ENCODE peak calls at places on chromosomes 4 and X, in ten cellular contexts. Q is stomach, L is HCT116, R is SK-N-MC, J is suprapubic skin, E is vagina, C is SK-N-SH, B is transverse colon, M is GM23338, Z is endothelial cell of umbilical vein. H is an unnamed sample.

GRCh38 chrX:130393451-130394074 is 8.1 kb upstream of the GPR119 start:
- DNase-seq in Q (peak; percentile 56), L (peak; percentile 18), R (peak; percentile 8), J (no peak), E (no peak), C (peak; percentile 64), B (peak; percentile 16), M (peak; percentile 67), Z (peak; percentile 50), H (no peak)

GRCh38 chr4:25057299-25057698 is 26.6 kb upstream of the LGI2 start:
- DNase-seq in Q (no peak), L (no peak), R (no peak), J (no peak), E (no peak), C (no peak), B (no peak), M (no peak), Z (no peak), H (no peak)

GRCh38 chr4:189988892-189989431 is 38.1 kb downstream of the FRG2 start:
- DNase-seq in Q (no peak), L (no peak), R (no peak), J (no peak), E (no peak), C (no peak), B (no peak), M (no peak), Z (no peak), H (no peak)

GRCh38 chr4:5420266-5420665 is 288.1 kb downstream of the EVC2 start:
- DNase-seq in Q (no peak), L (no peak), R (no peak), J (no peak), E (peak; percentile 84), C (no peak), B (no peak), M (no peak), Z (no peak), H (no peak)

GRCh38 chr4:80036949-80037348 is 36.1 kb downstream of the ANTXR2 start:
- DNase-seq in Q (no peak), L (no peak), R (peak; percentile 57), J (no peak), E (no peak), C (no peak), B (no peak), M (no peak), Z (peak; percentile 64), H (no peak)

GRCh38 chr4:6121941-6122340 is 78.4 kb downstream of the JAKMIP1 start:
- DNase-seq in Q (peak; percentile 11), L (no peak), R (no peak), J (peak; percentile 55), E (no peak), C (no peak), B (no peak), M (no peak), Z (no peak), H (no peak)

GRCh38 chr4:115145393-115146160 is 32.2 kb upstream of the NDST4 start:
- DNase-seq in Q (peak; percentile 33), L (no peak), R (no peak), J (no peak), E (no peak), C (no peak), B (peak; percentile 22), M (no peak), Z (no peak), H (no peak)

GRCh38 chrX:68203656-68204055 is 229.6 kb downstream of the OPHN1 start:
- DNase-seq in Q (no peak), L (no peak), R (no peak), J (no peak), E (no peak), C (no peak), B (no peak), M (no peak), Z (no peak), H (no peak)

GRCh38 chr4:41745292-41746024 is 3.1 kb downstream of the PHOX2B start:
- DNase-seq in Q (no peak), L (no peak), R (no peak), J (no peak), E (no peak), C (peak; percentile 56), B (no peak), M (peak; percentile 66), Z (no peak), H (peak; percentile 77)

GRCh38 chr4:128393111-128393704 is 105.6 kb upstream of the PGRMC2 start:
- DNase-seq in Q (no peak), L (no peak), R (peak; percentile 40), J (no peak), E (no peak), C (peak; percentile 11), B (no peak), M (no peak), Z (peak; percentile 5), H (no peak)

GRCh38 chr4:156238171-156238570 is 284.5 kb upstream of the CTSO start:
- DNase-seq in Q (no peak), L (no peak), R (no peak), J (no peak), E (no peak), C (no peak), B (no peak), M (no peak), Z (no peak), H (no peak)

DNA sequence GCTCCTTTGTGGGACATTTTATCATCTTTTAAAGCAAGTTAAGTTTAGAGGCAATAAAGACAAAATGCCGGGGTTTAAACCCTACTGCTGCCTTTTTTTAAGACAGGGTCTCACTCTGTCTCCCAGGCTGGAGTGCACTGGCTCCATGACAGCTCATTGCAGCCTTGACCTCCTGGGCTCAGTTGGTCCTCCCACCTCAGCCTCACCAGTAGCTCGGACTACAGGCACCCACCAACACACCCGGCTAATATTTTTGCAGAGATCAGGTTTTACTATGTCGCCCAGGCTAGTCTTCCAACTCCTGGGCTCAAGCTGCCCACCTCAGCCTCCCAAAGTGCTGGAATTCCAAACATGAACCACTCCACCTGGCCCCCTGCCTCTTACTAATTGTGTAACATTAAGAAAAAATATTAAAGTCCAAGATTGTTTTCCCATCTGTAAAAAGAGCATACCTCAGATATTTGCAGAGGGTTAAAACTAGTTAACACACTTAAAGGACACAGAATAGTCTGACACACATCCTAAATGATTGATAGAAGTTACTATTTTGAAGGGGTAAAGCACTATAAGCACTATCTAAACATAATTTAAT is 9.8 kb downstream of the HNRNPD start:
- DNase-seq in Q (no peak), L (no peak), R (no peak), J (no peak), E (no peak), C (no peak), B (no peak), M (no peak), Z (no peak), H (no peak)
- H3K4me3 ChIP-seq in Q (no peak overlapping the region), L (no peak overlapping the region), R (no peak overlapping the region), J (no peak overlapping the region), E (no peak overlapping the region), C (no peak overlapping the region), B (no peak overlapping the region), M (no peak overlapping the region), Z (no peak overlapping the region), H (no peak overlapping the region)

GRCh38 chrX:138519296-138519695 is 192.2 kb downstream of the FGF13 start:
- DNase-seq in Q (no peak), L (no peak), R (no peak), J (no peak), E (no peak), C (no peak), B (no peak), M (peak; percentile 12), Z (no peak), H (no peak)
- TF ChIP-seq POLR2AphosphoS5 in Q (no peak), L (no peak), R (no peak), J (no peak), E (no peak), C (no peak), B (no peak), M (no peak), Z (no peak), H (no peak)

DNA sequence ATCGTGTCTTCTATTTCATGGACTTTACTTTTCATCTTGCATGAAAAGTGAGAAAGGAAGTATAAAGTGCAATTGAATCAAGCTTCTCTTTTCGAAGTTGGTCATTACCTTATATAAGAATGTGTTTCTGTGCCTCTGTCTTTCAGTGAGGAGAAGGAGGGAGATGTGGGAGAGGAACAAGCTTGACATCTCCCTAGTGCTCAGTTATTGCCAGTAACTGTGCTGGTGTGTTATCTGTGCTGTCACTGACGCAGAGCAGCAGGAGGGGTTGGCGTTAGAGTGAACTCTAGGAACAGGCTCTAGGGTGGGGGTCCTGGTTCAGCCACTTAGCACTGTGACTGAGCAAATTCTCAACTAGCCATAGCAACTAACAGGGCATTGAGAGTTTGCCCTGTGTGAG is 34.0 kb upstream of the TBC1D9 start:
- DNase-seq in Q (no peak), L (no peak), R (no peak), J (no peak), E (no peak), C (no peak), B (no peak), M (no peak), Z (no peak), H (no peak)
- H3K27ac ChIP-seq in Q (no peak overlapping the region), L (no peak overlapping the region), R (no peak overlapping the region), J (peak overlapping the region; percentile 45), E (no peak overlapping the region), C (no peak overlapping the region), B (peak overlapping the region; percentile 48), M (no peak overlapping the region), Z (no peak overlapping the region), H (peak overlapping the region; percentile 71)

DNA sequence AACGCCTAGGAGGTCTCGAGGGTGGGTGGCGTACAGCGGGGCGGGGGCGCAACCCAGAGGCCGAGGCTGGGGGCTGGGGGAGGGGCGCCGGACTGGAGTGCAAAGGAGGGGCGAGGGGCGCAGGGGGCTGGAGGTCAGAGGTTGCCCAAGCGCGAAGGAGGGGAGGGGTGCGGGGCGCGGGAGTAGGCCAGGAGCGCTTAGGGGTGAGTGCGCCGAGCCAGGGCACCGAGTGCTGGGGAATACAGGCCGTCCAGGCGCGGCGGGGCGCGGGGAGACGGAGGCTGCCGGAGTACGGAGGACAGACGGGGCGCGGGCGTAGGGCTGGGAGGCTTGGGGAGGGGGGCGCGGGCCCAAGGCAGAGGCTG is 318 bp downstream of the GYG2 start:
- DNase-seq in Q (no peak), L (no peak), R (no peak), J (no peak), E (no peak), C (peak; percentile 60), B (peak; percentile 12), M (peak; percentile 74), Z (no peak), H (peak; percentile 73)
- H3K4me3 ChIP-seq in Q (peak overlapping the region; percentile 66), L (no peak overlapping the region), R (peak overlapping the region; percentile 75), J (peak overlapping the region; percentile 46), E (peak overlapping the region; percentile 44), C (peak overlapping the region; percentile 39), B (peak overlapping the region; percentile 28), M (peak overlapping the region; percentile 57), Z (no peak overlapping the region), H (no peak overlapping the region)

GRCh38 chrX:54045563-54046228 is 1.4 kb upstream of the PHF8 start:
- DNase-seq in Q (no peak), L (no peak), R (no peak), J (no peak), E (no peak), C (no peak), B (no peak), M (no peak), Z (no peak), H (no peak)
- TF ChIP-seq POLR2AphosphoS5 in Q (no peak), L (no peak), R (no peak), J (no peak), E (no peak), C (no peak), B (no peak), M (no peak), Z (no peak), H (no peak)

GRCh38 chrX:153495362-153495751 is 577 bp downstream of the BGN start:
- DNase-seq in Q (no peak), L (no peak), R (no peak), J (no peak), E (no peak), C (no peak), B (no peak), M (no peak), Z (no peak), H (no peak)
- H3K27ac ChIP-seq in Q (no peak overlapping the region), L (no peak overlapping the region), R (peak overlapping the region; percentile 5), J (no peak overlapping the region), E (peak overlapping the region; percentile 72), C (no peak overlapping the region), B (peak overlapping the region; percentile 47), M (no peak overlapping the region), Z (peak overlapping the region; percentile 37), H (peak overlapping the region; percentile 77)